ENCODE peak calls at places on chromosomes 7 and 10, in four cellular contexts. D, U, H and J are unnamed samples.

GRCh38 chr10:131818510-131819234 is 82.1 kb upstream of the PPP2R2D start:
- DNase-seq in D (no peak), U (peak; percentile 19), H (peak; percentile 2), J (no peak)

GRCh38 chr7:97305589-97305988 is 188.1 kb downstream of the SDHAF3 start:
- DNase-seq in D (no peak), U (no peak), H (no peak), J (no peak)

GRCh38 chr10:112810651-112811215 is 139.3 kb upstream of the TCF7L2 start:
- DNase-seq in D (no peak), U (no peak), H (no peak), J (no peak)

GRCh38 chr10:132571565-132572544 is 34.3 kb downstream of the INPP5A start:
- DNase-seq in D (peak; percentile 74), U (peak; percentile 56), H (peak; percentile 63), J (peak; percentile 72)

GRCh38 chr10:125261491-125262186 is 101.3 kb upstream of the CTBP2 start:
- DNase-seq in D (no peak), U (no peak), H (no peak), J (no peak)

GRCh38 chr10:117405730-117406129 is 30.5 kb upstream of the PDZD8 start:
- DNase-seq in D (no peak), U (no peak), H (no peak), J (no peak)

GRCh38 chr7:27921081-27921836 is 181.3 kb downstream of the TAX1BP1 start:
- DNase-seq in D (peak; percentile 49), U (no peak), H (peak; percentile 20), J (peak; percentile 51)

GRCh38 chr10:15433850-15434537 is 62.9 kb upstream of the FAM171A1 start:
- DNase-seq in D (peak; percentile 40), U (no peak), H (peak; percentile 32), J (peak; percentile 42)

GRCh38 chr10:90866050-90866598 is 5.7 kb upstream of the RPP30 start:
- DNase-seq in D (no peak), U (no peak), H (no peak), J (no peak)

GRCh38 chr10:90871279-90871760 is 454 bp upstream of the RPP30 start:
- DNase-seq in D (peak; percentile 65), U (no peak), H (no peak), J (peak; percentile 44)

GRCh38 chr10:90872648-90873020 is 860 bp downstream of the RPP30 start:
- DNase-seq in D (no peak), U (no peak), H (no peak), J (no peak)

GRCh38 chr10:90871761-90872647 is at the start of gene RPP30:
- DNase-seq in D (peak; percentile 89), U (peak; percentile 88), H (peak; percentile 50), J (peak; percentile 70)
- TF ChIP-seq POLR2A in D (peak; percentile 73), U (no peak), H (peak; percentile 50), J (peak; percentile 69)

DNA sequence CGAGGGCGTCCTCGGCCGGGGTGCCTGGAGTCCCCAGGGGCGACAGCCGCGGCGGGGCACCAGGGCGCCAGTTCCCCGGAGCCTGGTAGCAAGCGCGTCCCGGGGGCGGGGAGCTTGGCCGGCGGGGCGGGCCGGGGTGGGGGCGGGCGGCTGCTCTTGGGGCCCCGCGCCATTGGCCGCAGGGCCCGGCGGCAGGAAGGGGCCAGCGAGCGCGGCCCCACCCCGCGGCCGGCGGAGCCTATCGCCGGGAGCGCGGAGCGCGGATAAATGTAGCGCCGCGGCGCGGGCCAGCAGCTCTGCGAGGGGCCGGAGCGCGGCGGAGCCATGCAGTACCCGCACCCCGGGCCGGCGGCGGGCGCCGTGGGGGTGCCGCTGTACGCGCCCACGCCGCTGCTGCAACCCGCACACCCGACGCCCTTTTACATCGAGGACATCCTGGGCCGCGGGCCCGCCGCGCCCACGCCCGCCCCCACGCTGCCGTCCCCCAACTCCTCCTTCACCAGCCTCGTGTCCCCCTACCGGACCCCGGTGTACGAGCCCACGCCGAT is at the start of gene HHEX:
- DNase-seq in D (peak; percentile 57), U (peak; percentile 72), H (peak; percentile 57), J (no peak)
- TF ChIP-seq POLR2A in D (peak; percentile 82), U (peak; percentile 16), H (no peak), J (no peak)

DNA sequence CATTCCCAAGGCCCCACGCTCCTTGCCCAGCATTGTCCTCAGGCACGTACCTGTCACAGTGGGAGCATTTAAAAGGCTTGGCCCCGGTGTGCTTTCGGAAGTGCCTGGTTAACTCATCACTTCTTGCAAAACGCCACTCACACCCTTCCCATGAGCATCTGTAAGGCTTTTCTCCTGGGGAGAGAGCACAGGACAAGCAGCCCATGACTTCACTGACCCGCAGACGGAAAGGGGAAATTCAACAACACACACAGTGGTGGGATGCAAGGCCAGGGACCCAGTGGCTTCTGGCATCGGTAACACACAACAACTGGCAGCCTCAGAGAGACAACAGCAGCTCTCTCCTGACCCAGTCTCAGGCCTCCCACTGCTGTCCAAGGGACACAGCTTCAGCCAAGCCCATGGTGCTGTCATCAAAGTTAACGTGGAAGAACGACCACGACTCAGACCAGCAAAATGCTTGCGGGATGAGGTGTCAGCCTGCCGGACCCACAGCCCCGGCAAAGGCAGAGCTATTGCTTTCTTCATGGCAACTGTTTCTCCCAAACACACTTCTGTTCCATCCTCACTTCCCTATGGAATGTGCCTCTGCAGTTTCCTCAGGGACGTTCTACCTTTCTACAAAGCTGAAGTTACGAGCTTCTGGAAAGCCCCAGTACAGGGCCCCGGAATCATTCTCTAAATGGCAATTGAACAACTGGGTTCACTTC is 4.8 kb downstream of the KLF6 start:
- DNase-seq in D (no peak), U (no peak), H (no peak), J (no peak)
- TF ChIP-seq POLR2A in D (no peak), U (no peak), H (peak; percentile 58), J (no peak)

GRCh38 chr7:50449881-50450690 is at the start of gene FIGNL1:
- DNase-seq in D (peak; percentile 65), U (peak; percentile 88), H (peak; percentile 76), J (peak; percentile 94)
- TF ChIP-seq POLR2A in D (peak; percentile 81), U (peak; percentile 45), H (peak; percentile 60), J (peak; percentile 93)

GRCh38 chr7:156527458-156527890 is 113.1 kb upstream of the RNF32 start:
- DNase-seq in D (no peak), U (no peak), H (no peak), J (no peak)
- TF ChIP-seq POLR2A in D (no peak), U (no peak), H (no peak), J (no peak)

GRCh38 chr10:72218329-72218728 is 2.3 kb upstream of the ASCC1 start:
- DNase-seq in D (no peak), U (no peak), H (no peak), J (no peak)

GRCh38 chr10:72218756-72219155 is 2.7 kb upstream of the ASCC1 start:
- DNase-seq in D (no peak), U (no peak), H (no peak), J (no peak)

GRCh38 chr10:72220637-72221036 is 4.6 kb upstream of the ASCC1 start:
- DNase-seq in D (no peak), U (no peak), H (no peak), J (no peak)

GRCh38 chr10:72219229-72219814 is 3.2 kb upstream of the ASCC1 start:
- DNase-seq in D (no peak), U (no peak), H (no peak), J (no peak)

GRCh38 chr10:72215611-72216549 is at the start of the genes ANAPC16 and ASCC1:
- DNase-seq in D (peak; percentile 86), U (peak; percentile 95), H (peak; percentile 74), J (peak; percentile 97)
- TF ChIP-seq POLR2A in D (peak; percentile 87), U (peak; percentile 96), H (peak; percentile 77), J (peak; percentile 96)

GRCh38 chr7:75738975-75739795 is 444 bp upstream of the HIP1 start:
- DNase-seq in D (peak; percentile 95), U (peak; percentile 99), H (peak; percentile 99), J (peak; percentile 95)
- TF ChIP-seq POLR2A in D (peak; percentile 62), U (no peak), H (peak; percentile 19), J (peak; percentile 38)

DNA sequence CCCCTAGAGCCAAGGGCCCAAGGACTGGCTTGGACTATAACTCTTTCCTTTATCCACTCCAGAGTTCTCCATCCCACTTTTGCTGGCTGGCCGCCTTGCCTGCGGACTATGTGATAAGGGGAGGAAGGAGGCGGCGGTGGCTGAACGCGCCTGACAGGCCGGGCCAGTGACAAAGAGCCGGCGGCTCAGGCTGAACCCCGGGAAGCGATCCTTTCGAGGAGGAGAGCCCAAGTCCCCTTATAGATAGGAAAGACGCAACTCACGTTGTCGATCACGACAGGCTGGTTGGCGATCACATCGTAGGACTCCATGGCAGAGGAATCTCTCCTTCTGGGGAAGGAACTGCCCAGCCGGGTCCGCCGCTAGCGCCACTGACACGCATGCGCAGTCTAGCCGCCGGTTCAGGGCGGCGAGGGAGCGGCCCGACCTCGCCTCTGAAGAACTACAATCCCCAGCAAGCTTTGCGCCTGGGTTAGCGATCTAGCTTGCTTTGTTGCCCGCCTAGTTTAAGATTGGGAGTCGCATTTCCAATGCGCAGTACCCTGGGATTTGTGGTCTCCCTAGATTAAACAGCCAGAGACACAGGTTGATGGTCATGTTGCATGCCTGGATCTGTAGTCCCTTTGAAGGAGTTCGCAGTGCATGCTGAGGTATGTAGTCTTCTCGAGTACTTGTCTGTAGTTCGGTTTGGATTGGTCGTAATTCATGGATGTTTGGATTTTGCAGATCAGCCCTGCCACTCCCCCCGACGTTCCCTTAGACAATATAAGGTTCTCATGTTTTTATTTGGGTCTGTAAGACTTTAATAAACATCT is at the start of gene ACTR1A:
- DNase-seq in D (peak; percentile 94), U (peak; percentile 97), H (peak; percentile 66), J (peak; percentile 86)
- TF ChIP-seq POLR2A in D (peak; percentile 26), U (peak; percentile 71), H (peak; percentile 45), J (peak; percentile 74)

DNA sequence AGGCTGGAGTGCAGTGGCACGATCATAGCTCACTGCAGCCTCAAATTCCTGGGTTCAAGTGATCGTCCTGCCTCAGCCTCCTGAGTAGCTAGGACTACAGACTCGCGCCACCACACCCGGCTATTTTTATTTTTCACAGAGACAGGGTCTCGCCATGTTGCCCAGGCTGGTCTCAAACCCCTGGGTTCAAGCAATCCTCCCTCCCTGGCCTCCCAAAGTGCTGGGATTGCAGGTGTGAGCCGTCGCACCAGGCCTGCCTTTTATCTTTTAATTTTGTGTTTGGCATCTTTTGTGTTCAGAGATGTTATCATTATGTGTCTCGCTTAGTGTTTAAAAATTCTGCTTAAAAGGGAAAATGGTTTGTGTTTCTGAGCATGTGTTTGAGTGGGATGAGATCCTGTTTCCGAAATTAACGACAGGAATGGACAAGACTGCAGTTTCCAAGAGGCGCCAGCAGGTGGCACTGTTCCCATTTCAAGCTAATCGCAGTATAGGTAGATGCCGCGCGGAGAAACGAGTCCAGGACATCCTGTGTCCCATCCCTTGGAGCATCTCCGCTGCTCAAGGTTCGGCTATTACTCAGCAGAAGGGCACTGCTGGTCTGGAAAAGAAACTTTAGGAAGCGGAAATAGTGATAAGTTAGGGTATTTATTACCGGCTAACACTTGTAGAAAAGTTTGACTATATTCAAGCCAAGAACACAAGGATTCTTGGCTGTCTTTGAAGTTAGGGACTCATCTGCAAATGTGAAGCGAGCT is 23.0 kb upstream of the ST7 start:
- DNase-seq in D (peak; percentile 76), U (peak; percentile 82), H (peak; percentile 39), J (peak; percentile 43)
- TF ChIP-seq POLR2A in D (no peak), U (no peak), H (no peak), J (no peak)